ENCODE peak calls at places on chromosomes 4 and X, in eight cellular contexts. T, M, F, W, E, S, C and Y are unnamed samples.

GRCh38 chr4:126451237-126451885 is 1136.6 kb downstream of the FAT4 start:
- DNase-seq in S (no peak), T (no peak), M (no peak), E (peak; percentile 18), W (no peak), C (no peak), F (no peak), Y (no peak)

GRCh38 chr4:74624351-74625151 is 169.8 kb downstream of the BTC start:
- DNase-seq in F (no peak), S (no peak), E (peak; percentile 97), M (no peak), T (peak; percentile 91), W (no peak), C (no peak), Y (no peak)

GRCh38 chr4:168615294-168615693 is 118.4 kb downstream of the PALLD start:
- DNase-seq in E (peak; percentile 79), T (no peak), C (no peak), F (no peak), S (no peak), M (no peak), W (no peak), Y (no peak)

GRCh38 chrX:132068405-132068804 is 45.3 kb downstream of the STK26 start:
- DNase-seq in C (no peak), S (no peak), F (no peak), W (no peak), T (no peak), M (no peak), E (peak; percentile 4), Y (no peak)

GRCh38 chrX:47187106-47187677 is 6.4 kb upstream of the UBA1 start:
- DNase-seq in M (no peak), C (no peak), E (no peak), S (no peak), W (no peak), F (no peak), T (no peak), Y (no peak)

GRCh38 chr4:2269206-2269531 is 7.3 kb upstream of the MXD4 start:
- DNase-seq in C (no peak), E (no peak), S (no peak), M (no peak), W (no peak), F (no peak), T (no peak), Y (no peak)

GRCh38 chr4:164706675-164707074 is 47.3 kb upstream of the SMIM31 start:
- DNase-seq in M (no peak), C (no peak), T (no peak), W (no peak), S (no peak), F (no peak), E (no peak), Y (no peak)

GRCh38 chr4:100983426-100983825 is 363.9 kb downstream of the PPP3CA start:
- DNase-seq in T (no peak), W (no peak), S (no peak), M (no peak), E (peak; percentile 41), C (no peak), F (no peak), Y (no peak)

GRCh38 chr4:8336412-8337075 is 67.0 kb downstream of the HTRA3 start:
- DNase-seq in S (no peak), T (peak; percentile 22), M (no peak), C (no peak), F (no peak), W (no peak), E (peak; percentile 53), Y (no peak)

GRCh38 chr4:148633720-148634119 is 191.5 kb upstream of the NR3C2 start:
- DNase-seq in C (no peak), W (no peak), T (no peak), E (no peak), F (no peak), M (no peak), S (no peak), Y (no peak)

GRCh38 chr4:91997045-91997444 is 306.7 kb upstream of the GRID2 start:
- DNase-seq in E (no peak), T (no peak), F (no peak), W (no peak), C (no peak), S (no peak), M (no peak), Y (no peak)

GRCh38 chr4:55407119-55407518 is 11.4 kb downstream of the TMEM165 start:
- DNase-seq in T (no peak), S (no peak), W (no peak), E (no peak), M (no peak), C (no peak), F (no peak), Y (no peak)

GRCh38 chrX:9635805-9636204 is 129.8 kb downstream of the GPR143 start:
- DNase-seq in T (no peak), M (no peak), C (no peak), E (peak; percentile 23), S (no peak), W (no peak), F (no peak), Y (peak; percentile 10)

GRCh38 chr4:151991884-151992166 is 231.0 kb upstream of the GATB start:
- DNase-seq in M (no peak), C (no peak), F (no peak), E (no peak), W (no peak), S (no peak), T (no peak), Y (no peak)

GRCh38 chrX:120485562-120486520 is 16.7 kb upstream of the LAMP2 start:
- DNase-seq in T (peak; percentile 59), S (peak; percentile 75), C (peak; percentile 64), E (peak; percentile 82), W (peak; percentile 64), M (peak; percentile 75), F (no peak), Y (peak; percentile 69)

GRCh38 chr4:66430856-66431255 is 760.6 kb upstream of the EPHA5 start:
- DNase-seq in T (no peak), C (no peak), E (peak; percentile 74), F (no peak), S (no peak), W (no peak), M (no peak), Y (no peak)

GRCh38 chr4:42339935-42340406 is 57.3 kb upstream of the SHISA3 start:
- DNase-seq in F (no peak), E (peak; percentile 77), T (no peak), W (no peak), C (no peak), S (no peak), M (no peak), Y (no peak)

GRCh38 chr4:8471211-8471875 is 30.8 kb downstream of the TRMT44 start:
- DNase-seq in W (no peak), E (no peak), T (no peak), S (no peak), M (no peak), C (no peak), F (no peak), Y (no peak)

GRCh38 chrX:112819013-112819635 is 21.5 kb downstream of the AMOT start:
- DNase-seq in F (no peak), E (peak; percentile 33), M (no peak), T (no peak), S (no peak), W (no peak), C (no peak), Y (no peak)

GRCh38 chr4:147772459-147772969 is 40.6 kb downstream of the ARHGAP10 start:
- DNase-seq in T (peak; percentile 63), W (no peak), F (no peak), S (no peak), C (no peak), E (peak; percentile 75), M (no peak), Y (no peak)

GRCh38 chr4:76867880-76868655 is 29.9 kb downstream of the SOWAHB start:
- DNase-seq in M (no peak), C (no peak), F (no peak), S (peak; percentile 2), W (peak; percentile 53), T (no peak), E (no peak), Y (no peak)

GRCh38 chr4:118867311-118868067 is 21.2 kb upstream of the SYNPO2 start:
- DNase-seq in S (no peak), F (no peak), E (peak; percentile 8), W (no peak), C (no peak), M (no peak), T (no peak), Y (no peak)

GRCh38 chrX:47112316-47112954 is 32.1 kb downstream of the NDUFB11 start:
- DNase-seq in T (no peak), E (no peak), S (no peak), M (no peak), F (no peak), W (no peak), C (no peak), Y (no peak)

GRCh38 chrX:40130207-40130606 is 32.4 kb upstream of the BCOR start:
- DNase-seq in F (no peak), T (no peak), C (no peak), S (no peak), W (no peak), M (no peak), E (peak; percentile 71), Y (no peak)

GRCh38 chrX:110108381-110108796 is 105.5 kb downstream of the TMEM164 start:
- DNase-seq in W (no peak), S (no peak), T (no peak), E (peak; percentile 73), F (no peak), M (no peak), C (no peak), Y (peak; percentile 45)

GRCh38 chrX:1360171-1360570 is 23.6 kb downstream of the IL3RA start:
- DNase-seq in C (no peak), F (no peak), T (no peak), W (no peak), E (no peak), S (no peak), M (no peak), Y (no peak)

GRCh38 chr4:55080174-55080865 is 45.1 kb downstream of the KDR start:
- DNase-seq in E (no peak), C (no peak), W (no peak), M (no peak), T (no peak), F (no peak), S (no peak), Y (no peak)

GRCh38 chrX:129696463-129697155 is 41.9 kb upstream of the APLN start:
- DNase-seq in C (no peak), E (no peak), W (no peak), S (no peak), M (no peak), F (no peak), T (no peak), Y (no peak)

GRCh38 chrX:37677243-37677642 is 8.3 kb upstream of the XK start:
- DNase-seq in T (no peak), C (no peak), M (no peak), S (no peak), F (no peak), W (no peak), E (no peak), Y (no peak)

GRCh38 chr4:52726821-52727580 is 24.2 kb downstream of the ERVMER34-1 start:
- DNase-seq in F (no peak), M (no peak), W (no peak), S (no peak), T (no peak), E (no peak), C (no peak), Y (no peak)

GRCh38 chr4:156560701-156561100 is 410.9 kb downstream of the PDGFC start:
- DNase-seq in W (no peak), T (no peak), F (no peak), M (no peak), C (no peak), E (peak; percentile 89), S (no peak), Y (no peak)

GRCh38 chrX:141668371-141668770 is 30.2 kb downstream of the SPANXD start:
- DNase-seq in F (no peak), E (no peak), M (no peak), S (no peak), W (no peak), T (no peak), C (no peak), Y (no peak)

GRCh38 chrX:24019448-24019847 is 7.5 kb downstream of the KLHL15 start:
- DNase-seq in C (no peak), M (no peak), S (no peak), T (no peak), E (no peak), W (no peak), F (no peak), Y (no peak)

GRCh38 chr4:59612235-59612634 is 1587.9 kb upstream of the ADGRL3 start:
- DNase-seq in W (no peak), F (no peak), T (no peak), M (no peak), C (no peak), S (no peak), E (peak; percentile 94), Y (no peak)